ENCODE peak calls at places on chromosomes 11 and 22, in eight cellular contexts. N is left ventricle myocardium inferior, V is thoracic aorta, M is colonic mucosa, R is Panc1, I is H9, S is right lobe of liver, D is neural progenitor cell. K is an unnamed sample. For H3K4me1, the result is how much of the 10 kb centered on the place peaks cover.

GRCh38 chr22:37310815-37311595 is 28.7 kb downstream of the CYTH4 start:
- DNase-seq in M (no peak), N (peak), R (no peak), V (no peak), D (no peak), S (no peak), I (no peak), K (no peak)

GRCh38 chr11:64850979-64851567 is 6.6 kb upstream of the CDC42BPG start:
- DNase-seq in M (no peak), V (no peak), R (no peak), D (no peak), N (no peak), S (no peak), I (peak), K (no peak)

GRCh38 chr11:103326070-103326794 is 217.0 kb downstream of the DYNC2H1 start:
- DNase-seq in V (no peak), R (peak), I (peak), S (no peak), N (no peak), M (peak), D (peak), K (no peak)

GRCh38 chr11:18727499-18728236 is 1.7 kb upstream of the IGSF22 start:
- DNase-seq in V (no peak), M (peak), R (peak), D (peak), I (peak), S (no peak), N (no peak), K (no peak)

GRCh38 chr22:50498322-50498861 is 9.1 kb downstream of the LMF2 start:
- DNase-seq in I (peak), R (peak), V (no peak), N (no peak), S (peak), D (peak), M (peak), K (no peak)

GRCh38 chr11:46675288-46675851 is 25.0 kb downstream of the ARHGAP1 start:
- DNase-seq in D (no peak), N (peak), M (peak), R (no peak), I (no peak), V (no peak), S (peak), K (peak)

GRCh38 chr11:106495046-106495445 is 417.6 kb downstream of the AASDHPPT start:
- DNase-seq in I (no peak), N (no peak), V (no peak), D (no peak), R (peak), M (no peak), S (no peak), K (no peak)

GRCh38 chr11:45429719-45430118 is 143.6 kb upstream of the SYT13 start:
- DNase-seq in N (no peak), S (no peak), I (no peak), V (no peak), D (no peak), R (no peak), M (no peak), K (no peak)

GRCh38 chr11:14973621-14974020 is 1.5 kb upstream of the CALCA start:
- DNase-seq in M (no peak), D (peak), S (peak), N (no peak), V (no peak), R (no peak), I (peak), K (peak)

GRCh38 chr11:61498767-61499341 is 9.7 kb upstream of the LRRC10B start:
- DNase-seq in R (no peak), N (no peak), D (no peak), V (no peak), M (no peak), S (no peak), I (no peak), K (no peak)

GRCh38 chr11:124315052-124315451 is 1.3 kb upstream of the OR8D1 start:
- DNase-seq in V (no peak), S (no peak), M (no peak), R (no peak), D (no peak), I (no peak), N (no peak), K (no peak)

GRCh38 chr11:77749232-77749631 is 71.3 kb downstream of the RSF1 start:
- DNase-seq in N (no peak), M (no peak), S (no peak), I (no peak), D (no peak), V (no peak), R (no peak), K (no peak)

GRCh38 chr11:58561394-58562102 is 14.1 kb downstream of the LPXN start:
- DNase-seq in V (no peak), N (no peak), R (no peak), D (peak), S (no peak), M (no peak), I (no peak), K (no peak)

GRCh38 chr11:8192016-8192895 is 23.4 kb upstream of the RIC3 start:
- DNase-seq in N (peak), D (peak), V (no peak), I (peak), M (peak), R (peak), S (peak), K (no peak)

GRCh38 chr11:14414470-14415461 is 55.8 kb upstream of the RRAS2 start:
- DNase-seq in R (no peak), M (no peak), N (no peak), S (no peak), V (no peak), I (no peak), D (no peak), K (no peak)

GRCh38 chr11:2825261-2825885 is 60.2 kb downstream of the CDKN1C start:
- DNase-seq in I (no peak), D (no peak), N (peak), M (peak), S (no peak), V (peak), R (no peak), K (peak)

GRCh38 chr11:75347781-75348613 is 3.5 kb downstream of the ARRB1 start:
- DNase-seq in S (no peak), N (no peak), V (no peak), R (no peak), D (no peak), M (peak), I (peak), K (no peak)

GRCh38 chr11:132846080-132846479 is 686.2 kb downstream of the OPCML start:
- DNase-seq in V (no peak), D (no peak), N (no peak), R (no peak), M (no peak), S (no peak), I (no peak), K (no peak)

GRCh38 chr11:63918576-63919171 is 1.7 kb upstream of the RCOR2 start:
- DNase-seq in I (peak), S (no peak), N (no peak), R (no peak), V (no peak), M (peak), D (peak), K (no peak)

GRCh38 chr11:95443386-95443785 is 212.4 kb upstream of the SESN3 start:
- DNase-seq in M (no peak), S (no peak), R (no peak), V (no peak), N (no peak), I (no peak), D (no peak), K (no peak)

GRCh38 chr22:32714458-32715250 is 86.9 kb upstream of the TIMP3 start:
- DNase-seq in M (no peak), D (no peak), I (no peak), N (no peak), S (no peak), V (no peak), R (no peak), K (no peak)

GRCh38 chr11:2369896-2370295 is 7.2 kb upstream of the CD81 start:
- DNase-seq in I (no peak), V (no peak), S (peak), M (no peak), N (no peak), R (no peak), D (no peak), K (peak)

GRCh38 chr11:100928426-100928825 is 201.2 kb downstream of the PGR start:
- DNase-seq in R (no peak), M (no peak), V (no peak), N (no peak), D (no peak), S (no peak), I (no peak), K (no peak)

GRCh38 chr22:28424427-28425080 is 255.1 kb downstream of the TTC28 start:
- DNase-seq in I (no peak), S (no peak), D (no peak), V (no peak), N (no peak), R (peak), M (no peak), K (no peak)

GRCh38 chr22:31490496-31490925 is 869 bp upstream of the EIF4ENIF1 start:
- DNase-seq in D (peak), I (peak), R (no peak), M (peak), V (no peak), N (peak), S (peak), K (peak)

GRCh38 chr11:60838132-60838531 is 3.8 kb upstream of the CCDC86 start:
- DNase-seq in V (no peak), M (no peak), N (no peak), S (no peak), R (no peak), I (peak), D (peak), K (no peak)

GRCh38 chr11:16779436-16779835 is 41.0 kb downstream of the C11orf58 start:
- DNase-seq in S (no peak), V (no peak), N (no peak), D (no peak), I (peak), R (no peak), M (peak), K (peak)

GRCh38 chr22:26615830-26616435 is 1.9 kb downstream of the CRYBB1 start:
- DNase-seq in D (no peak), V (no peak), M (no peak), R (no peak), S (no peak), I (no peak), N (no peak), K (no peak)

GRCh38 chr22:26610983-26611382 is 6.8 kb downstream of the CRYBB1 start:
- DNase-seq in N (no peak), D (no peak), I (no peak), M (no peak), S (no peak), V (no peak), R (no peak), K (no peak)

GRCh38 chr22:26610072-26610958 is 7.5 kb downstream of the CRYBB1 start:
- DNase-seq in M (peak), N (peak), I (no peak), S (no peak), R (no peak), D (no peak), V (no peak), K (no peak)

GRCh38 chr22:26615149-26615548 is 2.7 kb downstream of the CRYBB1 start:
- DNase-seq in N (no peak), R (no peak), I (no peak), M (no peak), S (no peak), D (no peak), V (no peak), K (no peak)

DNA sequence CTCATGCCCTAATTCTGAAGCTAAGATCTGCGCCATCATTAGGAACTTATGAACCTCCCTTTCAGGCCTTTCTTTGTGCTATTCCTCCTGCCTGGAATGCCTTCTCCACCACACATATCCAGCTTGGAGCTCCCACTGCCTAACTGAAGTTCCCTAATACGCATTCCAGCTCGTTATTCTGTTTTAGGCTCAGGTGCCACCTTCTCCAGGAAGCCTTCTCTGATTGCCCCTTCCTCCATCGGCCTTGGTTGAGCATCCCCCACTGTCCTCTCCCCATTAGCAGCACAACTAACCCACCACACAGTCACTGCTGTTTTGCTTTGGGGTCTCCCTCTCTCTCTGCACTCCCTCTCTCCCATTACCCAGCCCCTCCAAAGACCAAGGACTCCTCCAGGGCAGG is 5.2 kb downstream of the CRYBB1 start:
- DNase-seq in D (no peak), N (no peak), V (no peak), S (no peak), R (no peak), M (no peak), I (no peak), K (no peak)
- H3K4me1 ChIP-seq in D (half or more), N (under half), V (under half), S (under half), R (under half), M (under half), I (under half), K (under half)

DNA sequence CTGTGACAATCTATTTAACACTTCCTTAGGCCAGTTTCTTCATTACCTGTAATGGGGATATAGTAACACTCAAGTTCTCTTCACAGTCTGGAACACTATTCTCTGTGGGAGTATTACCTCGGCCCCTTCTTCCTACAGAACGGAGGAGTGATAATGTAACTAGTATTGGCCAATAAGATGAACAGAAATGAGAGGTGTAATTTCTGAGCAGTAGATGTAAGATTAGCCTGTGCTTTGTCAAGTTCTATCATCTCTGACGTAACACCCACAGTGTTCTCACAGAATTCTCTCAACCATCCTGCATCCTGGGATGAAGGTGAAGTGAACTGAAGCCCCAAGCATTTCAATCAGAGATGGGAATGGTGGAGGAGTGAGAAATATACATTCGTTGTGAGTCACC is 65.2 kb upstream of the TOP3B start:
- DNase-seq in I (no peak), D (no peak), S (no peak), N (no peak), V (no peak), R (no peak), M (no peak), K (no peak)
- H3K4me1 ChIP-seq in I (under half), D (under half), S (under half), N (under half), V (under half), R (under half), M (under half), K (under half)

GRCh38 chr11:71082454-71082853 is 169.9 kb downstream of the SHANK2 start:
- DNase-seq in I (no peak), M (no peak), V (no peak), N (no peak), S (no peak), D (no peak), R (no peak), K (no peak)
- H3K4me1 ChIP-seq in I (under half), M (under half), V (under half), N (under half), S (under half), D (under half), R (under half), K (under half)

GRCh38 chr22:24601217-24602104 is 1.5 kb upstream of the GGT1 start:
- DNase-seq in M (peak), I (no peak), V (no peak), R (no peak), N (peak), S (peak), D (no peak), K (peak)
- H3K4me1 ChIP-seq in M (under half), I (under half), V (under half), R (under half), N (under half), S (under half), D (under half), K (under half)

GRCh38 chr11:69163842-69164241 is 8.1 kb downstream of the SMIM38 start:
- DNase-seq in S (no peak), N (no peak), I (no peak), M (no peak), D (no peak), R (no peak), V (no peak), K (no peak)

GRCh38 chr11:69166186-69167115 is 10.7 kb downstream of the SMIM38 start:
- DNase-seq in R (peak), N (peak), M (no peak), D (peak), V (no peak), S (no peak), I (peak), K (no peak)

GRCh38 chr11:69167130-69167915 is 11.6 kb downstream of the SMIM38 start:
- DNase-seq in R (no peak), V (no peak), N (no peak), I (no peak), M (no peak), D (no peak), S (no peak), K (no peak)

GRCh38 chr11:69164824-69165223 is 9.1 kb downstream of the SMIM38 start:
- DNase-seq in R (no peak), N (no peak), I (no peak), V (no peak), M (no peak), S (no peak), D (no peak), K (no peak)

GRCh38 chr11:69165775-69166174 is 10.0 kb downstream of the SMIM38 start:
- DNase-seq in D (no peak), N (no peak), I (no peak), V (no peak), R (no peak), S (no peak), M (no peak), K (no peak)
- H3K4me1 ChIP-seq in D (under half), N (under half), I (under half), V (under half), R (under half), S (under half), M (under half), K (under half)

K was measured in upper lobe of right lung.